ENCODE peak calls at places on chromosome 3, in eight cellular contexts. D is Peyer's patch, E is left ventricle myocardium inferior, R is AG04449, Z is colonic mucosa, Y is astrocyte of the spinal cord, L is astrocyte, A is right cardiac atrium. C is an unnamed sample.

GRCh38 chr3:180980612-180981011 is 8.9 kb downstream of the DNAJC19 start:
- DNase-seq in D (no peak), E (no peak), R (peak), Z (no peak), Y (peak), L (peak), A (no peak), C (no peak)

GRCh38 chr3:101879623-101880284 is 30.4 kb downstream of the NFKBIZ start:
- DNase-seq in D (no peak), E (no peak), R (no peak), Z (no peak), Y (no peak), L (no peak), A (no peak), C (no peak)

GRCh38 chr3:156643729-156644389 is 30.5 kb upstream of the TIPARP start:
- DNase-seq in D (peak), E (no peak), R (peak), Z (peak), Y (peak), L (peak), A (no peak), C (no peak)

GRCh38 chr3:44419923-44420650 is 57.4 kb downstream of the ZNF445 start:
- DNase-seq in D (no peak), E (no peak), R (no peak), Z (no peak), Y (no peak), L (no peak), A (no peak), C (no peak)

GRCh38 chr3:50204052-50204803 is 843 bp upstream of the SLC38A3 start:
- DNase-seq in D (no peak), E (no peak), R (no peak), Z (no peak), Y (no peak), L (no peak), A (no peak), C (no peak)

GRCh38 chr3:116473602-116474001 is 28.3 kb upstream of the LSAMP start:
- DNase-seq in D (no peak), E (no peak), R (peak), Z (no peak), Y (peak), L (peak), A (no peak), C (no peak)

GRCh38 chr3:52277071-52277964 is 1.1 kb downstream of the WDR82 start:
- DNase-seq in D (peak), E (peak), R (no peak), Z (peak), Y (peak), L (peak), A (peak), C (peak)

GRCh38 chr3:138125548-138126221 is 6.5 kb downstream of the A4GNT start:
- DNase-seq in D (no peak), E (no peak), R (peak), Z (no peak), Y (peak), L (peak), A (no peak), C (no peak)

GRCh38 chr3:13069495-13069894 is 3.7 kb downstream of the IQSEC1 start:
- DNase-seq in D (peak), E (no peak), R (no peak), Z (no peak), Y (no peak), L (no peak), A (no peak), C (no peak)

GRCh38 chr3:188943591-188943990 is 228.2 kb upstream of the TPRG1 start:
- DNase-seq in D (no peak), E (no peak), R (no peak), Z (no peak), Y (no peak), L (no peak), A (no peak), C (no peak)

GRCh38 chr3:158791259-158791920 is 10.5 kb upstream of the MFSD1 start:
- DNase-seq in D (peak), E (no peak), R (no peak), Z (no peak), Y (peak), L (peak), A (peak), C (no peak)

GRCh38 chr3:8865697-8866096 is 96.3 kb upstream of the OXTR start:
- DNase-seq in D (no peak), E (no peak), R (no peak), Z (no peak), Y (no peak), L (no peak), A (no peak), C (no peak)

DNA sequence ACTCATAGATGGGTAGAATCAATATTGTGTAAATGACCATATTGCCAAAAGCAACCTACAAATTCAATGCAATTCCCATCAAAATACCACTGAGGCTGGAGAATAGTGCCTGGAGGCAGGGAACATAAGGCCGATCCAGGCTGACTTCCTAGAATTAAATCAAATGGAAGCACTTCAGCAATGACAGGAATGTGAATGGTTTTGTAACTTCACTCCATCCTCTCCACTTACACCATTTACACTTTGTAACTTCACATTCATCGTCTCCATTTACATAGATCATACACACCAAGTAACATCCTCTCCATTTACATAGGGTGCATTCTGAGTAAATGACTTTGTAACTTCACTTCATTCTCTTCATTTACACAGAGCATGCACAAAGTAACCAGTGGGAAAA is 11.6 kb downstream of the STRIT1 start:
- DNase-seq in D (no peak), E (no peak), R (peak), Z (no peak), Y (no peak), L (peak), A (no peak), C (no peak)
- H3K4me3 ChIP-seq in D (no peak), E (no peak), R (no peak), Z (no peak), Y (no peak), L (no peak), A (no peak), C (no peak)

GRCh38 chr3:4351164-4351855 is 48.1 kb downstream of the SETMAR start:
- DNase-seq in D (no peak), E (no peak), R (no peak), Z (no peak), Y (no peak), L (peak), A (no peak), C (no peak)
- H3K4me3 ChIP-seq in D (peak), E (peak), R (no peak), Z (no peak), Y (no peak), L (peak), A (peak), C (no peak)

GRCh38 chr3:190320594-190321362 is 1.5 kb downstream of the CLDN1 start:
- DNase-seq in D (no peak), E (no peak), R (no peak), Z (no peak), Y (no peak), L (no peak), A (no peak), C (no peak)

GRCh38 chr3:190323241-190323617 is 983 bp upstream of the CLDN1 start:
- DNase-seq in D (no peak), E (no peak), R (no peak), Z (no peak), Y (no peak), L (peak), A (no peak), C (peak)

GRCh38 chr3:190319660-190320059 is 2.6 kb downstream of the CLDN1 start:
- DNase-seq in D (no peak), E (no peak), R (no peak), Z (no peak), Y (no peak), L (no peak), A (no peak), C (no peak)

GRCh38 chr3:190321789-190322603 is at the start of gene CLDN1:
- DNase-seq in D (peak), E (peak), R (no peak), Z (peak), Y (peak), L (peak), A (peak), C (peak)

GRCh38 chr3:190322604-190323240 is 476 bp upstream of the CLDN1 start:
- DNase-seq in D (no peak), E (no peak), R (no peak), Z (no peak), Y (no peak), L (no peak), A (no peak), C (no peak)
- H3K4me3 ChIP-seq in D (peak), E (peak), R (peak), Z (peak), Y (peak), L (peak), A (peak), C (no peak)

GRCh38 chr3:62604301-62604700 is 231.0 kb upstream of the FEZF2 start:
- DNase-seq in D (no peak), E (no peak), R (no peak), Z (no peak), Y (peak), L (peak), A (no peak), C (no peak)

GRCh38 chr3:62607287-62608029 is 234.1 kb upstream of the FEZF2 start:
- DNase-seq in D (no peak), E (peak), R (no peak), Z (no peak), Y (peak), L (peak), A (peak), C (no peak)

GRCh38 chr3:62602987-62603386 is 229.6 kb upstream of the FEZF2 start:
- DNase-seq in D (no peak), E (no peak), R (no peak), Z (no peak), Y (no peak), L (no peak), A (no peak), C (no peak)

GRCh38 chr3:62605413-62606068 is 232.2 kb upstream of the FEZF2 start:
- DNase-seq in D (no peak), E (no peak), R (no peak), Z (no peak), Y (no peak), L (no peak), A (no peak), C (no peak)

DNA sequence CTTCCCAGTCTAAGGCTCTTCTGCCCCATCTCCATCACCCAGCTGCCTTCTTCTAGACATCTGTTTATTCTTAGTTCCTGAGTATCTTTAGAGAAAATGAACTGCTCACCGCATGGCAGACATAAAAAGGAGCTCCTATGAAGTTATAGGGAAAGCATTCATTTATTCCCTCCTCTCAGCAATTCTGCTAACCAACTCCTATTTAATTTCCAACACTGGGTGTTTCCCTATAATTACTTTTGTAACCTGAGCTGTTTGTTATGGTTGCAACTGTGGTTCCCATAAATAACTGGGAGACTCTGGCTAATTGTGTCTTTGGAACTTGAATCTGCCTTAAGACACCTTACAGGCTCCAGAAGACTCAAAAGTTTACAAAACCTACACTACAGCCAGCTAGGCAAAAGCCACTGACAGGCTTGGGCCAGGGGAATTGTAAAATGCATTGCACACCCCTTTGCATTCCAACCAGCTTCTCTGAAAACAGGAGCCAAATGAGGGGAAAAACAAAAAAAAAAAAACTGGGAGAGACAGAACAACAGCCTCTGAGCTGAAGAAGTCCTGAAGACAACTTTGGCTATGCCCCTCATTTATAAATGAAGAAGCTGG is 231.5 kb upstream of the FEZF2 start:
- DNase-seq in D (no peak), E (no peak), R (no peak), Z (no peak), Y (no peak), L (no peak), A (no peak), C (no peak)
- H3K4me3 ChIP-seq in D (no peak), E (no peak), R (no peak), Z (no peak), Y (no peak), L (no peak), A (no peak), C (no peak)

DNA sequence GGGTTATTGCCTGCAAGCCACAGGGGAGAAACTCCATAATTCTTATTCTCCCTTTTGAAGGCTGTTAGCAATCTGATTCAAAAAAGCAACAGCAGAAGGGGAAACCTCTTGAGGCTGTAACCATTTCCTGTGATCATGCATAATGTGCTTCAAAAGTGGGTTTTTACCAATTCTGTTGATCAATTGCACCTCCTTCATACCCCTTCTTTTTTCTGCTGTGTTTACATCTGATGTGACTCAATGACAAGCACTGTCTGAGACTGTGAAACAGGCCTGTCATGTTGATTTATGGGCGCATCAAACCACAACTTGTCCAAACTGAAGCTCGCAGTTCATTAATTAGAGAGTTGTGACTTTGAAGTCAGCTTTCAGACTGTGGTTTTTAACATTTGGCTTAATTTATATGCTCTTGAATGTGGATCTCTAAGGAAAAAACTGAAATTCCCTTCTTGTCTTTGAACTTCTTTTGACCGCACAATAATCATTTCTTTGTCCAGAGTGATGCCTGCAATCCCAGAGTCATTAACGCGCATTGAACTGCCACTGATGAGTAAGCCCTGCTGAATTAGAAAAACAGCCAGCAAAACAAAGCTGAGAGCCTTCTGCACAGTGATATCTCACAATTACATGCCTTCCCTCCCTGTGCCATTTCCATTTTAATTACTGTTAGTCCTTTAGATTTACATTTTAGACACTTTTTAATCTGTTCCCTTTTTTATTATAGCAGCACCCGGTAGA is 532.8 kb downstream of the FOXP1 start:
- DNase-seq in D (no peak), E (no peak), R (no peak), Z (no peak), Y (peak), L (peak), A (no peak), C (no peak)
- H3K4me3 ChIP-seq in D (no peak), E (no peak), R (no peak), Z (no peak), Y (no peak), L (peak), A (no peak), C (no peak)

DNA sequence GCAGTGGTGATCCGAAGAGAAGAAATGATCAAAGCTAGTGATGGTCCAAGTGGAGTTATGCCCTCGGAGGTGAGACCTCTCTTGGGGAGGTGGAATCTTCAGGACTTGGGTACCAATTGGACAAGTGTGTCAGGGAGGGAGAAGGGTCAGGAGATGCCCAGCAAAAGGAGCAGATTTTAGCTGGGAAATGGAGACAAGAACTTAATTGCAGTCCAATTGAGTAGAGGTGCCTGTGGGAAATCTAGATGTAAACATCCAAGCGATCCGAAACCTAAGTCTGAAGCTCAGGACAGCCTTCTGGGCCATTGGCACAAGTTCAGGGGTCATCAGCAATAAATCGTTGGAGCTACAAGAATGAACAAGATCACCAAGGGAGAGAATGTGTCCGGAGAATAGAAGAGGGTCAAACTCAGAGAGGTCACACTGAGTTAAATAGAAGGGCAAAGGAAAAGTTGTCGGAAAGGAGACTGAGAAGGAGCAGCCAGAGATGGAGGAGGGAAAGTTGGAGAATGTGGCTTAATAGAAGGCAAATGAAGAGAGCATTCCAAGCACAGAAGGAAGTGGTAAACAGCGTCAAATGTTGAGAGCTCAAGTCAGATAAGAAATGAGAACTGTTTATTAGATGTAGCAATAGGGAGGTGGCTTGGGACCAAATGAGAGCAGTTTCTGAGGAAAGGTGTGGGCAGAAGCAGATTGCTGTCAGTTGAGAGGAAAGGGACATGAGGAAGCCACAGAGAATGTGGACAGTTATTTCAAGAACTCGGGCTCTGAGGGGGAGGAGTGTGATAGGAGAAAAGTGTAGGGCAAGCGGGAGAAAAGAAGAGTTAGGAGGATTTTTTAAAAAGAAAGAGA is 64.2 kb upstream of the FNDC3B start:
- DNase-seq in D (no peak), E (no peak), R (peak), Z (no peak), Y (no peak), L (peak), A (no peak), C (no peak)
- H3K4me3 ChIP-seq in D (no peak), E (no peak), R (no peak), Z (no peak), Y (no peak), L (no peak), A (no peak), C (no peak)

GRCh38 chr3:46971742-46972141 is 4.8 kb downstream of the CCDC12 start:
- DNase-seq in D (no peak), E (no peak), R (no peak), Z (no peak), Y (no peak), L (no peak), A (no peak), C (no peak)

GRCh38 chr3:46977811-46978195 is 1.3 kb upstream of the CCDC12 start:
- DNase-seq in D (no peak), E (no peak), R (no peak), Z (no peak), Y (no peak), L (no peak), A (peak), C (no peak)

GRCh38 chr3:46976326-46977190 is at the start of gene CCDC12:
- DNase-seq in D (peak), E (peak), R (peak), Z (peak), Y (peak), L (peak), A (peak), C (peak)

GRCh38 chr3:46972396-46972795 is 4.1 kb downstream of the CCDC12 start:
- DNase-seq in D (no peak), E (no peak), R (no peak), Z (no peak), Y (no peak), L (no peak), A (no peak), C (no peak)

GRCh38 chr3:46974421-46975227 is 1.9 kb downstream of the CCDC12 start:
- DNase-seq in D (no peak), E (no peak), R (no peak), Z (no peak), Y (no peak), L (no peak), A (no peak), C (no peak)
- H3K4me3 ChIP-seq in D (peak), E (peak), R (no peak), Z (peak), Y (no peak), L (no peak), A (no peak), C (no peak)

GRCh38 chr3:107365051-107365450 is 12.2 kb upstream of the CCDC54 start:
- DNase-seq in D (no peak), E (no peak), R (no peak), Z (no peak), Y (no peak), L (no peak), A (no peak), C (no peak)
- H3K4me3 ChIP-seq in D (no peak), E (no peak), R (no peak), Z (no peak), Y (no peak), L (no peak), A (no peak), C (no peak)